ENCODE peak calls at places on chromosomes 5 and 9, in five cellular contexts. O is breast epithelium, H is AG04450, R is ovary, N is vagina. E is an unnamed sample.

GRCh38 chr9:136204838-136205706 is at the start of gene LHX3:
- DNase-seq in O (no peak), R (no peak), H (no peak), N (no peak), E (no peak)

GRCh38 chr5:157778121-157778805 is 34.8 kb downstream of the LSM11 start:
- DNase-seq in R (no peak), O (no peak), N (no peak), H (no peak), E (no peak)

GRCh38 chr9:134658378-134658955 is 16.9 kb downstream of the COL5A1 start:
- DNase-seq in H (no peak), R (no peak), N (no peak), O (no peak), E (no peak)

GRCh38 chr5:31962321-31962720 is 211.8 kb downstream of the GOLPH3 start:
- DNase-seq in R (no peak), H (no peak), O (no peak), N (no peak), E (no peak)

GRCh38 chr9:106954562-106954961 is 91.6 kb downstream of the ZNF462 start:
- DNase-seq in H (no peak), O (no peak), R (no peak), N (no peak), E (no peak)

GRCh38 chr9:72924116-72924790 is 28.6 kb downstream of the ALDH1A1 start:
- DNase-seq in N (no peak), R (no peak), H (no peak), O (no peak), E (no peak)

GRCh38 chr5:132483661-132484385 is 6.8 kb downstream of the IRF1 start:
- DNase-seq in O (no peak), R (no peak), H (no peak), N (no peak), E (no peak)

GRCh38 chr5:181223729-181224389 is 778 bp downstream of the TRIM41 start:
- DNase-seq in H (no peak), O (peak; percentile 57), R (no peak), N (no peak), E (no peak)

GRCh38 chr5:124665035-124665434 is 81.4 kb downstream of the ZNF608 start:
- DNase-seq in N (no peak), O (no peak), H (no peak), R (no peak), E (no peak)

GRCh38 chr5:91408710-91409109 is 25.6 kb upstream of the ARRDC3 start:
- DNase-seq in H (no peak), R (no peak), O (no peak), N (no peak), E (no peak)

GRCh38 chr5:58016329-58016728 is 443.6 kb downstream of the PLK2 start:
- DNase-seq in O (peak; percentile 40), R (no peak), H (no peak), N (no peak), E (no peak)

GRCh38 chr5:124059200-124059599 is 547.2 kb downstream of the CSNK1G3 start:
- DNase-seq in O (no peak), R (no peak), H (no peak), N (no peak), E (no peak)

GRCh38 chr9:68500457-68501158 is 40.1 kb downstream of the TMEM252 start:
- DNase-seq in N (no peak), H (no peak), O (no peak), R (no peak), E (no peak)

GRCh38 chr5:1889321-1890065 is 6.8 kb upstream of the IRX4 start:
- DNase-seq in H (no peak), R (no peak), N (no peak), O (peak; percentile 85), E (no peak)
- H3K27me3 ChIP-seq in H (peaks cover 47% of the 10 kb centered on the region), R (no peaks in the 10 kb centered on the region), N (no peaks in the 10 kb centered on the region), O (peaks cover 6% of the 10 kb centered on the region), E (no peaks in the 10 kb centered on the region)

GRCh38 chr9:965497-965896 is 11.0 kb upstream of the DMRT3 start:
- DNase-seq in O (no peak), R (no peak), H (no peak), N (no peak), E (no peak)
- H3K27me3 ChIP-seq in O (peaks cover 11% of the 10 kb centered on the region), R (no peaks in the 10 kb centered on the region), H (peaks cover 36% of the 10 kb centered on the region), N (peaks cover 23% of the 10 kb centered on the region), E (peaks cover 35% of the 10 kb centered on the region)

DNA sequence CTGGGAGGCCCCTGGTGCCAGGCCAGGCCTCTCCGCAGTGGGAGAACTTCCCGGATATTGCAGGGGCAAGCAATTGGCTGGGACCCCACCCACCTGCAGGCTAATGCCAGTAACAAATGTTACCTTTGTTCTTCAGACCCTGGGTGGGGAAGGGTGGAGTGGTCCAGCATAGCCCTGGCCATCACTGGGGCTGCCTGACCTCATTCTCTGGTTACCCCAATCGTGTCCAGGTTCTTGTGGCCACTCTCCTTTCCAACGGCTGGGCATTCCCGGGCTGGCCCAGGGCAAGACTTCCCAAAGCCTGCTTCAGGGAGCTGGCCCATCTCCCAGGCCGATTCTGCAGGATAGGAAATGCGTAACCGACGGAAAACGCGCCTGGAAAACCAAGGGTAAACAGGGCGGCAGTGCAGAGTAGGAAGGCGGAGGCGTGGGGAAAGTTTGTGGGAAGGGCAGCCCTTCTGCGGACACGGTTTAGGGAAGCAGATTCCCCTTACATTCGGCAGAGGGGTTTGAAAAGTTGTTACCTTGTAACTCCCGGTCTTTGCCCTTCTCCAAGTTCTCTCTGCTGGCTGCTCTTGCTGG is 3.6 kb downstream of the NRARP start:
- DNase-seq in H (no peak), O (no peak), N (no peak), R (peak; percentile 7), E (no peak)
- H3K27me3 ChIP-seq in H (peaks cover 39% of the 10 kb centered on the region), O (peaks cover 2% of the 10 kb centered on the region), N (peaks cover 8% of the 10 kb centered on the region), R (peaks cover 8% of the 10 kb centered on the region), E (peaks cover 48% of the 10 kb centered on the region)

GRCh38 chr5:10858307-10858706 is 97.3 kb upstream of the DAP start:
- DNase-seq in R (no peak), O (no peak), N (no peak), H (no peak), E (no peak)

GRCh38 chr5:10856646-10857332 is 95.8 kb upstream of the DAP start:
- DNase-seq in O (peak; percentile 28), R (peak; percentile 43), H (peak; percentile 66), N (no peak), E (no peak)

GRCh38 chr5:10857333-10857723 is 96.3 kb upstream of the DAP start:
- DNase-seq in R (no peak), N (no peak), O (no peak), H (no peak), E (no peak)

GRCh38 chr5:10854526-10855277 is 93.7 kb upstream of the DAP start:
- DNase-seq in R (no peak), H (no peak), O (peak; percentile 60), N (no peak), E (no peak)

GRCh38 chr5:10856071-10856470 is 95.0 kb upstream of the DAP start:
- DNase-seq in O (no peak), H (no peak), R (no peak), N (no peak), E (no peak)
- H3K27me3 ChIP-seq in O (no peaks in the 10 kb centered on the region), H (peaks cover 2% of the 10 kb centered on the region), R (no peaks in the 10 kb centered on the region), N (no peaks in the 10 kb centered on the region), E (peaks cover 3% of the 10 kb centered on the region)

GRCh38 chr5:2738156-2738699 is 13.2 kb downstream of the IRX2 start:
- DNase-seq in R (no peak), N (peak; percentile 93), H (no peak), O (no peak), E (no peak)

GRCh38 chr5:2738700-2739359 is 12.6 kb downstream of the IRX2 start:
- DNase-seq in R (no peak), O (no peak), H (no peak), N (no peak), E (no peak)

GRCh38 chr5:2735996-2736395 is 15.5 kb downstream of the IRX2 start:
- DNase-seq in H (no peak), N (no peak), O (no peak), R (no peak), E (no peak)

GRCh38 chr5:2736872-2737271 is 14.6 kb downstream of the IRX2 start:
- DNase-seq in R (no peak), N (peak; percentile 64), O (no peak), H (no peak), E (no peak)

GRCh38 chr5:2737273-2738155 is 14.0 kb downstream of the IRX2 start:
- DNase-seq in O (no peak), H (no peak), N (peak; percentile 94), R (no peak), E (no peak)
- H3K27me3 ChIP-seq in O (no peaks in the 10 kb centered on the region), H (peaks cover 34% of the 10 kb centered on the region), N (peaks cover 9% of the 10 kb centered on the region), R (no peaks in the 10 kb centered on the region), E (peaks cover 20% of the 10 kb centered on the region)

DNA sequence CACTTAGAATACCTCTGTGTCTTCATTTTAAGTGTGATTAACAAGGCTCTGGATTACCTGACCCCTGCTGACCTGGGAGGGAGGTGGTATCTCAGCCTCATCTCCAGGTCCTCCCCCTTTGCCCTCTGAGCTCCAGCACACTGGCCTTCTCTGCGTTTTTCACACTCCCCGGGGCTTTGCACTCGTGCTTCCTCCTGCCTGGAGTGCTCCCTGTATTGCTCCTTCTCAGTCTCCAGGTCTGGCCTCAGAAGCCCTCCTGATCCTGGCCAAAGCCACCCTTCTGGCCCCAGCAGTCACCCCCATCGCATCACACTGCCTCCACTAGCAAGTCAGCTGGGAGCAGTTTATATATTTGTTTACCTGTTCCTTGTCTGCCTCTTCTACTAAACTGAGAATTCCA is 13.6 kb upstream of the NEUROG1 start:
- DNase-seq in O (no peak), H (no peak), R (no peak), N (no peak), E (no peak)
- H3K27me3 ChIP-seq in O (no peaks in the 10 kb centered on the region), H (peaks cover 68% of the 10 kb centered on the region), R (no peaks in the 10 kb centered on the region), N (no peaks in the 10 kb centered on the region), E (peaks cover 21% of the 10 kb centered on the region)

DNA sequence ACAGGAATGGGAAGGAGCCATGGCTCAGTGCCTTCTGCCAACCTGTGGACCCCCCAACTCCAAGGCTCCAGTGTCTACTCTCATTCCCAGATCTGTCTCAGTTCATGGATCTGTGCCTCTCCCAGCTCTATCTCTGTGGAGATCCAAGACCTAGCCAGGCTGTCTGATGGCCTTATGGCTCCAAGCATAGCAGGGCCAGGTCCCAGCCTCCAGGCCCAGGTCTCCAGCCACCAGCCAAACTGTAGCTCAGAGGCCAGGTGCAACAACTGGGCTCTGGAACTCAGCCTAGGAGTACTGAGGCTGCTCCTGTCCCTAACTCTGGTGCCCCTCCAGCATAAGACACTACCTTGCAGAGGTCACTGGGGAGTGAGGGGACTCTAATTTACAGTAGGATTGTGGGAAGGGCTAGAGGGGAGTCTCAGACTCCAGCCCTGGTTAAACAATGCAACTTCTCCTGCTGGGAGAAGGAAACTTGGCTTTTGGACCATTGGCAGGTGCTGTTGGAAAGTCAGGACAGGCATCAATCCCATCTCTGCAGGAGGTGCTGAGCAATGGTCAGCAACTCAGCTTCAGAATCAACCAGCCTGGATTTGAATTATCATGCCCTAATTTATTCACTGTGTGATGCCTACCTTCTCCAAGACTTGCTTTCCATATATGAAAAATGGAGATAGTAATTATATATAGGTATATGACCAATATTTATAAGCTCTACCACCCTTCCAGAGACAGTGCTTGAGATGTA is 63.0 kb downstream of the PCDH1 start:
- DNase-seq in N (no peak), R (no peak), H (no peak), O (no peak), E (no peak)
- H3K27me3 ChIP-seq in N (no peaks in the 10 kb centered on the region), R (no peaks in the 10 kb centered on the region), H (peaks cover 46% of the 10 kb centered on the region), O (no peaks in the 10 kb centered on the region), E (peaks cover 12% of the 10 kb centered on the region)

DNA sequence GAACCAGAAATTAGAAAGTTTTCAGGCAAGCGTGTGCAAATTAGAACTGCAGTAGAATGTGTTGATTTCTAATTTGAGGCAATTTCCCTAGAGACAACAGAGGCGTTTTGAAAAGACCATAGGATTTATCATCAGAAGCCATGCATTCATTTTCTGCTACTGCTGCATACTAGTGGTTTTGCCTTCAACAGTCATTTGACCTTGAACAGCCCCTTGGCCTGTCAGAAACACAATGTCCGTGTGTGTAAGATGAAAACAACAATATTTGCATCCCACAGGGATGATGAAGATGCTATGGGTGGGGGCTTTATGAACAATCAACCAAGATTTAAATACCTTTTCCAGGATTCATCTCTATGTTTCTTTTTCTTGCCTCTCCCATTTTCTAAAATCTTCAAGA is 73.7 kb downstream of the PDE4D start:
- DNase-seq in O (no peak), R (no peak), H (no peak), N (no peak), E (no peak)
- H3K27me3 ChIP-seq in O (no peaks in the 10 kb centered on the region), R (no peaks in the 10 kb centered on the region), H (peaks cover 2% of the 10 kb centered on the region), N (no peaks in the 10 kb centered on the region), E (no peaks in the 10 kb centered on the region)